ENCODE peak calls at places on chromosomes 13 and 19, in eight cellular contexts. B is EL; T is occipital lobe; H is stimulated activated CD4-positive, alpha-beta T cell treated with anti-CD3 and anti-CD28 coated beads, Interleukin-1b, Interleukin-23, amount 100 ng/mL, for 4 hours; F is substantia nigra; A is choroid plexus epithelial cell; E is NCI-H510A treated with DMSO at 0.1 percent for 48 hours; V is AG09319. U is an unnamed sample.

GRCh38 chr19:38142176-38143035 is 81.6 kb downstream of the DPF1 start:
- DNase-seq in B (peak; percentile 47), T (peak; percentile 57), H (peak; percentile 23), F (peak; percentile 8), A (peak; percentile 78), E (peak; percentile 54), V (no peak), U (no peak)

GRCh38 chr19:16027528-16027927 is 48.8 kb upstream of the TPM4 start:
- DNase-seq in B (no peak), T (no peak), H (no peak), F (no peak), A (no peak), E (no peak), V (no peak), U (no peak)

GRCh38 chr13:75830842-75831241 is 194.7 kb downstream of the LMO7 start:
- DNase-seq in B (peak; percentile 55), T (no peak), H (no peak), F (no peak), A (peak; percentile 48), E (no peak), V (no peak), U (no peak)

GRCh38 chr19:33728141-33728540 is 68.5 kb upstream of the KCTD15 start:
- DNase-seq in B (no peak), T (no peak), H (no peak), F (no peak), A (no peak), E (no peak), V (no peak), U (no peak)

GRCh38 chr13:36131215-36131930 is at the start of gene DCLK1:
- DNase-seq in B (peak; percentile 26), T (peak; percentile 64), H (no peak), F (no peak), A (peak; percentile 41), E (peak; percentile 27), V (peak; percentile 10), U (no peak)

GRCh38 chr19:15368798-15369593 is 10.6 kb downstream of the AKAP8 start:
- DNase-seq in B (no peak), T (no peak), H (no peak), F (no peak), A (no peak), E (no peak), V (no peak), U (no peak)

GRCh38 chr19:17075860-17076538 is 422 bp downstream of the MYO9B start:
- DNase-seq in B (peak; percentile 46), T (no peak), H (peak; percentile 30), F (peak; percentile 24), A (peak; percentile 27), E (peak; percentile 19), V (no peak), U (no peak)

GRCh38 chr13:92553470-92554114 is 673.0 kb upstream of the GPC6 start:
- DNase-seq in B (no peak), T (no peak), H (no peak), F (no peak), A (no peak), E (no peak), V (no peak), U (no peak)

GRCh38 chr13:28707629-28708427 is 10.9 kb downstream of the SLC46A3 start:
- DNase-seq in B (peak; percentile 82), T (peak; percentile 23), H (no peak), F (no peak), A (peak; percentile 88), E (no peak), V (peak; percentile 57), U (no peak)

GRCh38 chr19:29303035-29303706 is 90.2 kb upstream of the UQCRFS1 start:
- DNase-seq in B (no peak), T (no peak), H (no peak), F (no peak), A (no peak), E (no peak), V (no peak), U (no peak)

GRCh38 chr13:31638577-31638976 is 100.7 kb upstream of the RXFP2 start:
- DNase-seq in B (peak; percentile 87), T (no peak), H (no peak), F (no peak), A (peak; percentile 60), E (no peak), V (no peak), U (no peak)

GRCh38 chr19:3198901-3199700 is 13.4 kb downstream of the NCLN start:
- DNase-seq in B (no peak), T (no peak), H (no peak), F (no peak), A (no peak), E (no peak), V (no peak), U (no peak)

GRCh38 chr13:27918041-27918917 is 1.5 kb upstream of the PDX1 start:
- DNase-seq in B (no peak), T (no peak), H (no peak), F (no peak), A (no peak), E (no peak), V (no peak), U (no peak)

GRCh38 chr19:47673426-47673825 is 39.8 kb upstream of the EHD2 start:
- DNase-seq in B (no peak), T (no peak), H (no peak), F (no peak), A (no peak), E (no peak), V (no peak), U (no peak)

GRCh38 chr13:21966014-21966413 is 295.1 kb downstream of the FGF9 start:
- DNase-seq in B (no peak), T (no peak), H (no peak), F (no peak), A (no peak), E (no peak), V (no peak), U (no peak)

GRCh38 chr13:46926856-46927625 is 30.2 kb upstream of the HTR2A start:
- DNase-seq in B (peak; percentile 65), T (no peak), H (no peak), F (no peak), A (peak; percentile 52), E (no peak), V (no peak), U (no peak)

GRCh38 chr19:49635530-49636229 is 4.3 kb downstream of the RRAS start:
- DNase-seq in B (peak; percentile 23), T (no peak), H (no peak), F (no peak), A (peak; percentile 48), E (no peak), V (no peak), U (no peak)

GRCh38 chr19:53927745-53928144 is 18.7 kb downstream of the CACNG7 start:
- DNase-seq in B (peak; percentile 51), T (no peak), H (peak; percentile 3), F (no peak), A (peak; percentile 86), E (no peak), V (peak; percentile 8), U (no peak)

GRCh38 chr13:89966524-89966923 is 1381.0 kb upstream of the MIR17HG start:
- DNase-seq in B (no peak), T (no peak), H (no peak), F (no peak), A (no peak), E (no peak), V (no peak), U (no peak)

GRCh38 chr19:39405930-39406655 is 554 bp upstream of the ZFP36 start:
- DNase-seq in B (no peak), T (peak; percentile 79), H (peak; percentile 85), F (no peak), A (peak; percentile 44), E (peak; percentile 50), V (no peak), U (no peak)

GRCh38 chr13:23681253-23681652 is 111.0 kb downstream of the TNFRSF19 start:
- DNase-seq in B (no peak), T (no peak), H (no peak), F (no peak), A (peak; percentile 81), E (no peak), V (no peak), U (no peak)

GRCh38 chr13:40777166-40777956 is 6.4 kb upstream of the MRPS31 start:
- DNase-seq in B (peak; percentile 61), T (no peak), H (peak; percentile 25), F (no peak), A (peak; percentile 71), E (peak; percentile 11), V (no peak), U (no peak)

GRCh38 chr13:75345191-75345590 is 136.8 kb downstream of the TBC1D4 start:
- DNase-seq in B (no peak), T (no peak), H (no peak), F (no peak), A (peak; percentile 47), E (no peak), V (no peak), U (no peak)